ENCODE peak calls at places on chromosomes 6 and 20, in eight cellular contexts. One of them, this sample, is unnamed.

GRCh38 chr6:39790772-39791171 is 1.4 kb upstream of the DAAM2 start:
- DNase-seq in right lobe of liver: no peak
- DNase-seq in OCI-LY7: no peak
- DNase-seq in lower lobe of right lung: no peak
- DNase-seq in IMR-90: peak; percentile 68
- DNase-seq in upper lobe of left lung: peak; percentile 51
- DNase-seq in heart left ventricle: no peak
- DNase-seq in transverse colon: no peak
- DNase-seq in this sample: no peak

GRCh38 chr20:3616250-3616649 is 46.9 kb downstream of the GFRA4 start:
- DNase-seq in heart left ventricle: peak; percentile 9
- DNase-seq in upper lobe of left lung: peak; percentile 79
- DNase-seq in right lobe of liver: no peak
- DNase-seq in OCI-LY7: no peak
- DNase-seq in IMR-90: peak; percentile 50
- DNase-seq in lower lobe of right lung: peak; percentile 80
- DNase-seq in transverse colon: no peak
- DNase-seq in this sample: no peak

GRCh38 chr6:22827760-22828159 is 258.4 kb downstream of the HDGFL1 start:
- DNase-seq in transverse colon: no peak
- DNase-seq in lower lobe of right lung: no peak
- DNase-seq in right lobe of liver: no peak
- DNase-seq in heart left ventricle: no peak
- DNase-seq in IMR-90: peak; percentile 28
- DNase-seq in upper lobe of left lung: no peak
- DNase-seq in OCI-LY7: no peak
- DNase-seq in this sample: no peak

GRCh38 chr6:25334793-25335192 is 55.6 kb downstream of the CARMIL1 start:
- DNase-seq in OCI-LY7: peak; percentile 49
- DNase-seq in right lobe of liver: no peak
- DNase-seq in heart left ventricle: no peak
- DNase-seq in IMR-90: no peak
- DNase-seq in transverse colon: no peak
- DNase-seq in lower lobe of right lung: no peak
- DNase-seq in upper lobe of left lung: no peak
- DNase-seq in this sample: no peak

GRCh38 chr6:21767891-21768659 is 174.5 kb downstream of the SOX4 start:
- DNase-seq in OCI-LY7: no peak
- DNase-seq in upper lobe of left lung: no peak
- DNase-seq in heart left ventricle: no peak
- DNase-seq in IMR-90: peak; percentile 87
- DNase-seq in right lobe of liver: no peak
- DNase-seq in lower lobe of right lung: no peak
- DNase-seq in transverse colon: no peak
- DNase-seq in this sample: no peak

GRCh38 chr6:54970337-54970736 is 123.8 kb downstream of the FAM83B start:
- DNase-seq in right lobe of liver: no peak
- DNase-seq in IMR-90: no peak
- DNase-seq in heart left ventricle: no peak
- DNase-seq in transverse colon: no peak
- DNase-seq in upper lobe of left lung: no peak
- DNase-seq in lower lobe of right lung: no peak
- DNase-seq in OCI-LY7: no peak
- DNase-seq in this sample: no peak

GRCh38 chr20:63351811-63352591 is 9.1 kb downstream of the CHRNA4 start:
- DNase-seq in right lobe of liver: peak; percentile 47
- DNase-seq in transverse colon: no peak
- DNase-seq in IMR-90: no peak
- DNase-seq in OCI-LY7: no peak
- DNase-seq in heart left ventricle: no peak
- DNase-seq in lower lobe of right lung: no peak
- DNase-seq in upper lobe of left lung: no peak
- DNase-seq in this sample: no peak

GRCh38 chr6:117919775-117920492 is 12.9 kb downstream of the SLC35F1 start:
- DNase-seq in right lobe of liver: peak; percentile 63
- DNase-seq in upper lobe of left lung: peak; percentile 23
- DNase-seq in OCI-LY7: no peak
- DNase-seq in lower lobe of right lung: peak; percentile 50
- DNase-seq in heart left ventricle: peak; percentile 10
- DNase-seq in IMR-90: no peak
- DNase-seq in transverse colon: no peak
- DNase-seq in this sample: peak; percentile 45

GRCh38 chr6:134376785-134377184 is 58.9 kb upstream of the SGK1 start:
- DNase-seq in IMR-90: no peak
- DNase-seq in OCI-LY7: no peak
- DNase-seq in lower lobe of right lung: no peak
- DNase-seq in upper lobe of left lung: no peak
- DNase-seq in heart left ventricle: no peak
- DNase-seq in transverse colon: no peak
- DNase-seq in right lobe of liver: no peak
- DNase-seq in this sample: no peak

GRCh38 chr20:50629675-50630055 is 61.7 kb downstream of the RIPOR3 start:
- DNase-seq in transverse colon: no peak
- DNase-seq in IMR-90: no peak
- DNase-seq in right lobe of liver: no peak
- DNase-seq in heart left ventricle: no peak
- DNase-seq in upper lobe of left lung: no peak
- DNase-seq in OCI-LY7: no peak
- DNase-seq in lower lobe of right lung: no peak
- DNase-seq in this sample: no peak

GRCh38 chr20:9594284-9594875 is 80.0 kb downstream of the LAMP5 start:
- DNase-seq in lower lobe of right lung: no peak
- DNase-seq in upper lobe of left lung: no peak
- DNase-seq in right lobe of liver: no peak
- DNase-seq in transverse colon: no peak
- DNase-seq in OCI-LY7: no peak
- DNase-seq in IMR-90: no peak
- DNase-seq in heart left ventricle: no peak
- DNase-seq in this sample: no peak

GRCh38 chr6:63509652-63510352 is 62.5 kb upstream of the LOC128125822 start:
- DNase-seq in right lobe of liver: peak; percentile 84
- DNase-seq in transverse colon: peak; percentile 70
- DNase-seq in heart left ventricle: peak; percentile 52
- DNase-seq in upper lobe of left lung: peak; percentile 51
- DNase-seq in lower lobe of right lung: no peak
- DNase-seq in IMR-90: peak; percentile 35
- DNase-seq in OCI-LY7: no peak
- DNase-seq in this sample: peak; percentile 78

GRCh38 chr6:48135352-48136084 is 24.5 kb upstream of the PTCHD4 start:
- DNase-seq in right lobe of liver: no peak
- DNase-seq in IMR-90: peak; percentile 4
- DNase-seq in transverse colon: no peak
- DNase-seq in OCI-LY7: no peak
- DNase-seq in heart left ventricle: no peak
- DNase-seq in upper lobe of left lung: no peak
- DNase-seq in lower lobe of right lung: no peak
- DNase-seq in this sample: no peak

GRCh38 chr6:141483561-141484061 is 649.1 kb upstream of the GJE1 start:
- DNase-seq in transverse colon: peak; percentile 47
- DNase-seq in right lobe of liver: no peak
- DNase-seq in heart left ventricle: peak; percentile 41
- DNase-seq in lower lobe of right lung: no peak
- DNase-seq in upper lobe of left lung: no peak
- DNase-seq in IMR-90: peak; percentile 96
- DNase-seq in OCI-LY7: peak; percentile 93
- DNase-seq in this sample: no peak

GRCh38 chr20:31523361-31524283 is 9.4 kb downstream of the HM13 start:
- DNase-seq in lower lobe of right lung: peak; percentile 53
- DNase-seq in heart left ventricle: no peak
- DNase-seq in transverse colon: no peak
- DNase-seq in OCI-LY7: no peak
- DNase-seq in IMR-90: peak; percentile 23
- DNase-seq in upper lobe of left lung: peak; percentile 62
- DNase-seq in right lobe of liver: no peak
- DNase-seq in this sample: no peak

GRCh38 chr20:50772418-50773185 is 22.3 kb upstream of the BCAS4 start:
- DNase-seq in IMR-90: no peak
- DNase-seq in OCI-LY7: no peak
- DNase-seq in right lobe of liver: no peak
- DNase-seq in lower lobe of right lung: peak; percentile 18
- DNase-seq in upper lobe of left lung: no peak
- DNase-seq in heart left ventricle: no peak
- DNase-seq in transverse colon: no peak
- DNase-seq in this sample: peak; percentile 9

GRCh38 chr6:72746276-72746675 is 124.4 kb downstream of the KCNQ5 start:
- DNase-seq in lower lobe of right lung: no peak
- DNase-seq in IMR-90: peak; percentile 45
- DNase-seq in transverse colon: no peak
- DNase-seq in heart left ventricle: no peak
- DNase-seq in right lobe of liver: no peak
- DNase-seq in OCI-LY7: no peak
- DNase-seq in upper lobe of left lung: no peak
- DNase-seq in this sample: no peak
- H3K4me3 ChIP-seq in lower lobe of right lung: no peak overlapping the region
- H3K4me3 ChIP-seq in IMR-90: no peak overlapping the region
- H3K4me3 ChIP-seq in transverse colon: no peak overlapping the region
- H3K4me3 ChIP-seq in heart left ventricle: no peak overlapping the region
- H3K4me3 ChIP-seq in right lobe of liver: no peak overlapping the region
- H3K4me3 ChIP-seq in OCI-LY7: no peak overlapping the region
- H3K4me3 ChIP-seq in upper lobe of left lung: no peak overlapping the region
- H3K4me3 ChIP-seq in this sample: no peak overlapping the region

DNA sequence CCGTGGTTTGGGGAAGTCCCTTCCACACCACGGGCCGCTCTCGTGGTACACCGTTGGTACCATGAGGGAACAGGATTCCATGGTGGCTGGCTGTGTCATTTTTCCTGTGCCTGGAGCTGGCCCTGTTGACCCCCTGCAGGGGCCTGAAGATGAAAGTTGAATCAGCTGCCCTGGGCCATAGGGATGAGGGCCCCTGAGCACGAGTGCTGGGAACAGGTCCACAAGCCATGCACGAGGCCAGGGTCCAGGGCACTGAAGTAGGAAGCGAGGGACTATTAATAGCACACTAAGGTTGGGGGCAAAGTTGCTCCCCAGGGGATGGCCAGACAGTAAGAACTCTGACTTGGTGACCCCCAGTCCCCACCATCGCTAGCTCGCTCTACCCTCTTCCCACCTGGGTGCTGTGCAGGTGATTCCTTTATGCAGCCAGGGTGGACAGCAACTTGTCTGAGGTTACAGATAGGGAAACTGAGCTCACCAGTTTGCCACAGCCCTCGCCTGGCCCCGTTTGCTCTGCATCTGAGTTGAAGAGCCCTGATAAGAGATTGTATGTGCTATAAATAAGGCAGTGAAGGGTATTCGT is 46.6 kb downstream of the SLC13A3 start:
- DNase-seq in transverse colon: no peak
- DNase-seq in OCI-LY7: no peak
- DNase-seq in heart left ventricle: no peak
- DNase-seq in IMR-90: no peak
- DNase-seq in upper lobe of left lung: no peak
- DNase-seq in right lobe of liver: no peak
- DNase-seq in lower lobe of right lung: no peak
- DNase-seq in this sample: no peak
- TF ChIP-seq CTCF in transverse colon: no peak
- TF ChIP-seq CTCF in OCI-LY7: no peak
- TF ChIP-seq CTCF in heart left ventricle: no peak
- TF ChIP-seq CTCF in IMR-90: no peak
- TF ChIP-seq CTCF in upper lobe of left lung: no peak
- TF ChIP-seq CTCF in right lobe of liver: no peak
- TF ChIP-seq CTCF in lower lobe of right lung: no peak
- TF ChIP-seq CTCF in this sample: no peak

DNA sequence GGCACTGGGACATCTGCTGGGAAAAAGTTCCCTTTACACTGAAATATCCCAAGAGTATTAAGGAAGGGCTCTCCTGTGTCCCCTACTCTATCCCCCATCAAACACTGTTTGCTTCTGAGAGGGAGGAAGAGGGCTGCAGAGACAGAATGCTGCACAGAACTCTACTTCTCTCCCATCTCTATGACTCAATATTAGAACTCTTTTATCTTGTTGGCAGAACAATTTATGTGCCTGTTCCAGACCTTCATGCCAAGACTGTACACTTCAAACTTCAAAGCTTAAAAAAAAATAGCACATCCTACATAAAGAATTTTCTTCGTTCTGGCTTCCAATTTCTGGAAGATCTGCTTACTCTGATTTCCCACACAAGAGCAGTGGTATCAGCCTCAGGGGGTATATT is 19.5 kb upstream of the GPR63 start:
- DNase-seq in OCI-LY7: no peak
- DNase-seq in right lobe of liver: no peak
- DNase-seq in IMR-90: no peak
- DNase-seq in transverse colon: no peak
- DNase-seq in upper lobe of left lung: no peak
- DNase-seq in heart left ventricle: no peak
- DNase-seq in lower lobe of right lung: no peak
- DNase-seq in this sample: no peak
- H3K27ac ChIP-seq in OCI-LY7: no peak overlapping the region
- H3K27ac ChIP-seq in right lobe of liver: no peak overlapping the region
- H3K27ac ChIP-seq in IMR-90: no peak overlapping the region
- H3K27ac ChIP-seq in transverse colon: no peak overlapping the region
- H3K27ac ChIP-seq in upper lobe of left lung: no peak overlapping the region
- H3K27ac ChIP-seq in heart left ventricle: no peak overlapping the region
- H3K27ac ChIP-seq in lower lobe of right lung: no peak overlapping the region
- H3K27ac ChIP-seq in this sample: no peak overlapping the region

GRCh38 chr6:12000174-12000573 is 11.9 kb upstream of the HIVEP1 start:
- DNase-seq in right lobe of liver: no peak
- DNase-seq in heart left ventricle: no peak
- DNase-seq in OCI-LY7: no peak
- DNase-seq in upper lobe of left lung: no peak
- DNase-seq in transverse colon: no peak
- DNase-seq in lower lobe of right lung: no peak
- DNase-seq in IMR-90: no peak
- DNase-seq in this sample: no peak

GRCh38 chr6:11999245-11999644 is 12.9 kb upstream of the HIVEP1 start:
- DNase-seq in IMR-90: peak; percentile 71
- DNase-seq in heart left ventricle: no peak
- DNase-seq in OCI-LY7: no peak
- DNase-seq in lower lobe of right lung: no peak
- DNase-seq in transverse colon: no peak
- DNase-seq in right lobe of liver: no peak
- DNase-seq in upper lobe of left lung: no peak
- DNase-seq in this sample: no peak

GRCh38 chr6:12001004-12001705 is 11.0 kb upstream of the HIVEP1 start:
- DNase-seq in heart left ventricle: no peak
- DNase-seq in transverse colon: no peak
- DNase-seq in lower lobe of right lung: no peak
- DNase-seq in upper lobe of left lung: no peak
- DNase-seq in right lobe of liver: no peak
- DNase-seq in IMR-90: no peak
- DNase-seq in OCI-LY7: no peak
- DNase-seq in this sample: no peak

GRCh38 chr6:11994875-11995461 is 17.1 kb upstream of the HIVEP1 start:
- DNase-seq in transverse colon: no peak
- DNase-seq in right lobe of liver: no peak
- DNase-seq in lower lobe of right lung: no peak
- DNase-seq in upper lobe of left lung: no peak
- DNase-seq in OCI-LY7: no peak
- DNase-seq in IMR-90: no peak
- DNase-seq in heart left ventricle: no peak
- DNase-seq in this sample: no peak

DNA sequence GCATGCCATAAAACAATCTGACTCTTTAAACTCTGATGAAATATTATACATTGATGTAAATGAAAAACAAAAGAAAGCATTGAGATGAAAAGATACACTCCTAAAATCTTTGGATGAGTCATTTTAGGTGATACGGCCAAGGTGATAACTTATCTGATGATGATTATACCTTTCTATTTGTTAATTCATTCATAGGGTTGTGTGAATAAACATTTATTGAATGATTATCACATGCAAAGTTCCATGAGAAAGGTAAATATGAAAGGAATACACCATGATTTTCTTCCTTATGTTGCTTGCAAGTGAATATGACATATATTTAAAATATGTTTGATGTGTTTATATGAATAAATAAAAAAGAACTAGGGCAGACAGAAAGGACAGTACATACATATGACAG is 15.4 kb upstream of the HIVEP1 start:
- DNase-seq in transverse colon: no peak
- DNase-seq in OCI-LY7: no peak
- DNase-seq in right lobe of liver: no peak
- DNase-seq in upper lobe of left lung: no peak
- DNase-seq in heart left ventricle: no peak
- DNase-seq in IMR-90: no peak
- DNase-seq in lower lobe of right lung: no peak
- DNase-seq in this sample: no peak
- H3K4me3 ChIP-seq in transverse colon: no peak overlapping the region
- H3K4me3 ChIP-seq in OCI-LY7: no peak overlapping the region
- H3K4me3 ChIP-seq in right lobe of liver: no peak overlapping the region
- H3K4me3 ChIP-seq in upper lobe of left lung: no peak overlapping the region
- H3K4me3 ChIP-seq in heart left ventricle: no peak overlapping the region
- H3K4me3 ChIP-seq in IMR-90: no peak overlapping the region
- H3K4me3 ChIP-seq in lower lobe of right lung: no peak overlapping the region
- H3K4me3 ChIP-seq in this sample: no peak overlapping the region

This sample was measured in testis.